ENCODE peak calls at places on chromosomes 5 and 9, in eight cellular contexts. One of them, this sample, is unnamed.

GRCh38 chr9:115614931-115615401 is 497.0 kb upstream of the TNC start:
- DNase-seq in G401: no peak
- DNase-seq in NCI-H345: no peak
- DNase-seq in left ventricle myocardium inferior: no peak
- DNase-seq in naive B cell: no peak
- DNase-seq in ELF-1: no peak
- DNase-seq in stimulated activated naive CD8-positive, alpha-beta T cell treated with anti-CD3 and anti-CD28 coated beads, Interleukin-15, amount 100 ng/mL, for 72 hours: no peak
- DNase-seq in progenitor cell of endocrine pancreas: no peak
- DNase-seq in this sample: no peak

GRCh38 chr5:74767579-74767913 is 497 bp downstream of the NSA2 start:
- DNase-seq in stimulated activated naive CD8-positive, alpha-beta T cell treated with anti-CD3 and anti-CD28 coated beads, Interleukin-15, amount 100 ng/mL, for 72 hours: no peak
- DNase-seq in NCI-H345: peak
- DNase-seq in left ventricle myocardium inferior: no peak
- DNase-seq in G401: peak
- DNase-seq in progenitor cell of endocrine pancreas: no peak
- DNase-seq in naive B cell: no peak
- DNase-seq in ELF-1: no peak
- DNase-seq in this sample: no peak

GRCh38 chr5:172482156-172483020 is 28.1 kb upstream of the SH3PXD2B start:
- DNase-seq in stimulated activated naive CD8-positive, alpha-beta T cell treated with anti-CD3 and anti-CD28 coated beads, Interleukin-15, amount 100 ng/mL, for 72 hours: no peak
- DNase-seq in G401: no peak
- DNase-seq in left ventricle myocardium inferior: no peak
- DNase-seq in ELF-1: no peak
- DNase-seq in naive B cell: no peak
- DNase-seq in progenitor cell of endocrine pancreas: no peak
- DNase-seq in NCI-H345: peak
- DNase-seq in this sample: no peak

GRCh38 chr5:3142261-3143027 is 391.0 kb upstream of the IRX2 start:
- DNase-seq in ELF-1: no peak
- DNase-seq in progenitor cell of endocrine pancreas: no peak
- DNase-seq in NCI-H345: no peak
- DNase-seq in naive B cell: no peak
- DNase-seq in G401: no peak
- DNase-seq in left ventricle myocardium inferior: no peak
- DNase-seq in stimulated activated naive CD8-positive, alpha-beta T cell treated with anti-CD3 and anti-CD28 coated beads, Interleukin-15, amount 100 ng/mL, for 72 hours: no peak
- DNase-seq in this sample: no peak

GRCh38 chr5:180120221-180121101 is 48.9 kb upstream of the RNF130 start:
- DNase-seq in left ventricle myocardium inferior: no peak
- DNase-seq in G401: peak
- DNase-seq in ELF-1: no peak
- DNase-seq in naive B cell: no peak
- DNase-seq in stimulated activated naive CD8-positive, alpha-beta T cell treated with anti-CD3 and anti-CD28 coated beads, Interleukin-15, amount 100 ng/mL, for 72 hours: no peak
- DNase-seq in NCI-H345: no peak
- DNase-seq in progenitor cell of endocrine pancreas: no peak
- DNase-seq in this sample: no peak

GRCh38 chr5:150694638-150695037 is 6.2 kb downstream of the RBM22 start:
- DNase-seq in ELF-1: no peak
- DNase-seq in progenitor cell of endocrine pancreas: no peak
- DNase-seq in stimulated activated naive CD8-positive, alpha-beta T cell treated with anti-CD3 and anti-CD28 coated beads, Interleukin-15, amount 100 ng/mL, for 72 hours: no peak
- DNase-seq in naive B cell: no peak
- DNase-seq in left ventricle myocardium inferior: no peak
- DNase-seq in G401: no peak
- DNase-seq in NCI-H345: no peak
- DNase-seq in this sample: no peak

GRCh38 chr5:138975098-138975847 is 100.1 kb upstream of the LRRTM2 start:
- DNase-seq in NCI-H345: no peak
- DNase-seq in ELF-1: no peak
- DNase-seq in G401: no peak
- DNase-seq in left ventricle myocardium inferior: peak
- DNase-seq in stimulated activated naive CD8-positive, alpha-beta T cell treated with anti-CD3 and anti-CD28 coated beads, Interleukin-15, amount 100 ng/mL, for 72 hours: no peak
- DNase-seq in progenitor cell of endocrine pancreas: no peak
- DNase-seq in naive B cell: no peak
- DNase-seq in this sample: no peak

GRCh38 chr5:9013147-9013546 is 532.7 kb downstream of the SEMA5A start:
- DNase-seq in G401: no peak
- DNase-seq in left ventricle myocardium inferior: no peak
- DNase-seq in naive B cell: no peak
- DNase-seq in ELF-1: no peak
- DNase-seq in stimulated activated naive CD8-positive, alpha-beta T cell treated with anti-CD3 and anti-CD28 coated beads, Interleukin-15, amount 100 ng/mL, for 72 hours: no peak
- DNase-seq in NCI-H345: no peak
- DNase-seq in progenitor cell of endocrine pancreas: no peak
- DNase-seq in this sample: no peak

GRCh38 chr5:10880934-10881333 is 119.9 kb upstream of the DAP start:
- DNase-seq in left ventricle myocardium inferior: no peak
- DNase-seq in NCI-H345: no peak
- DNase-seq in G401: no peak
- DNase-seq in ELF-1: no peak
- DNase-seq in naive B cell: no peak
- DNase-seq in stimulated activated naive CD8-positive, alpha-beta T cell treated with anti-CD3 and anti-CD28 coated beads, Interleukin-15, amount 100 ng/mL, for 72 hours: no peak
- DNase-seq in progenitor cell of endocrine pancreas: no peak
- DNase-seq in this sample: no peak

GRCh38 chr9:96884443-96884842 is 30.1 kb upstream of the ZNF782 start:
- DNase-seq in NCI-H345: no peak
- DNase-seq in naive B cell: no peak
- DNase-seq in ELF-1: no peak
- DNase-seq in stimulated activated naive CD8-positive, alpha-beta T cell treated with anti-CD3 and anti-CD28 coated beads, Interleukin-15, amount 100 ng/mL, for 72 hours: no peak
- DNase-seq in progenitor cell of endocrine pancreas: no peak
- DNase-seq in G401: no peak
- DNase-seq in left ventricle myocardium inferior: no peak
- DNase-seq in this sample: no peak

GRCh38 chr9:2722715-2723114 is 5.4 kb downstream of the KCNV2 start:
- DNase-seq in stimulated activated naive CD8-positive, alpha-beta T cell treated with anti-CD3 and anti-CD28 coated beads, Interleukin-15, amount 100 ng/mL, for 72 hours: no peak
- DNase-seq in G401: no peak
- DNase-seq in naive B cell: no peak
- DNase-seq in ELF-1: peak
- DNase-seq in NCI-H345: no peak
- DNase-seq in progenitor cell of endocrine pancreas: no peak
- DNase-seq in left ventricle myocardium inferior: no peak
- DNase-seq in this sample: no peak

GRCh38 chr9:107491081-107492053 is 1.8 kb upstream of the KLF4 start:
- DNase-seq in G401: no peak
- DNase-seq in NCI-H345: no peak
- DNase-seq in stimulated activated naive CD8-positive, alpha-beta T cell treated with anti-CD3 and anti-CD28 coated beads, Interleukin-15, amount 100 ng/mL, for 72 hours: no peak
- DNase-seq in left ventricle myocardium inferior: peak
- DNase-seq in naive B cell: peak
- DNase-seq in ELF-1: peak
- DNase-seq in progenitor cell of endocrine pancreas: no peak
- DNase-seq in this sample: no peak

GRCh38 chr9:133689151-133689763 is 48.9 kb downstream of the SARDH start:
- DNase-seq in G401: no peak
- DNase-seq in left ventricle myocardium inferior: no peak
- DNase-seq in progenitor cell of endocrine pancreas: no peak
- DNase-seq in ELF-1: no peak
- DNase-seq in NCI-H345: no peak
- DNase-seq in stimulated activated naive CD8-positive, alpha-beta T cell treated with anti-CD3 and anti-CD28 coated beads, Interleukin-15, amount 100 ng/mL, for 72 hours: no peak
- DNase-seq in naive B cell: no peak
- DNase-seq in this sample: no peak

GRCh38 chr9:122053546-122053945 is 39.6 kb downstream of the TTLL11 start:
- DNase-seq in NCI-H345: no peak
- DNase-seq in left ventricle myocardium inferior: no peak
- DNase-seq in naive B cell: no peak
- DNase-seq in progenitor cell of endocrine pancreas: no peak
- DNase-seq in G401: no peak
- DNase-seq in stimulated activated naive CD8-positive, alpha-beta T cell treated with anti-CD3 and anti-CD28 coated beads, Interleukin-15, amount 100 ng/mL, for 72 hours: no peak
- DNase-seq in ELF-1: no peak
- DNase-seq in this sample: no peak

GRCh38 chr5:134572811-134573210 is 47.3 kb downstream of the JADE2 start:
- DNase-seq in ELF-1: no peak
- DNase-seq in progenitor cell of endocrine pancreas: no peak
- DNase-seq in NCI-H345: no peak
- DNase-seq in G401: peak
- DNase-seq in stimulated activated naive CD8-positive, alpha-beta T cell treated with anti-CD3 and anti-CD28 coated beads, Interleukin-15, amount 100 ng/mL, for 72 hours: no peak
- DNase-seq in naive B cell: no peak
- DNase-seq in left ventricle myocardium inferior: no peak
- DNase-seq in this sample: no peak